ENCODE peak calls at places on chromosomes 4 and X, in four cellular contexts. W is heart left ventricle, I is PC-3, F is SK-N-SH. L is an unnamed sample.

GRCh38 chr4:16123356-16124084 is 39.7 kb upstream of the PROM1 start:
- DNase-seq in I (no peak), F (no peak), W (no peak), L (no peak)

GRCh38 chr4:16001484-16001858 is 38.5 kb upstream of the FGFBP2 start:
- DNase-seq in I (peak; percentile 75), F (peak; percentile 76), W (peak; percentile 45), L (no peak)

GRCh38 chr4:99117876-99118693 is 26.0 kb downstream of the ADH4 start:
- DNase-seq in F (peak; percentile 23), I (peak; percentile 51), W (no peak), L (no peak)

GRCh38 chr4:83356899-83357661 is 22.4 kb upstream of the HPSE start:
- DNase-seq in I (peak; percentile 92), F (no peak), W (no peak), L (no peak)

GRCh38 chr4:12679217-12679616 is 804.9 kb downstream of the RAB28 start:
- DNase-seq in I (peak; percentile 1), F (peak; percentile 0), W (no peak), L (no peak)

GRCh38 chr4:77634132-77634785 is 28.6 kb downstream of the CXCL13 start:
- DNase-seq in I (no peak), W (no peak), F (no peak), L (no peak)

GRCh38 chrX:148500428-148501120 is at the start of gene AFF2:
- DNase-seq in F (peak; percentile 54), I (no peak), W (peak; percentile 19), L (no peak)

GRCh38 chr4:112677519-112678091 is 40.7 kb downstream of the LARP7 start:
- DNase-seq in W (no peak), F (no peak), I (no peak), L (no peak)

GRCh38 chr4:1612278-1613098 is 71.6 kb downstream of the FAM53A start:
- DNase-seq in W (no peak), F (no peak), I (no peak), L (no peak)

GRCh38 chr4:67533112-67533511 is 12.2 kb downstream of the CENPC start:
- DNase-seq in W (no peak), I (no peak), F (no peak), L (no peak)

GRCh38 chr4:147546341-147546740 is 65.4 kb downstream of the EDNRA start:
- DNase-seq in W (no peak), I (peak; percentile 83), F (no peak), L (no peak)

GRCh38 chr4:52873191-52873590 is 11.1 kb downstream of the RASL11B start:
- DNase-seq in I (peak; percentile 33), F (no peak), W (no peak), L (no peak)

GRCh38 chr4:6782147-6782845 is at the start of gene KIAA0232:
- DNase-seq in W (peak; percentile 96), F (peak; percentile 99), I (peak; percentile 84), L (peak; percentile 91)

GRCh38 chr4:36198861-36199260 is 45.5 kb downstream of the ARAP2 start:
- DNase-seq in W (no peak), I (no peak), F (no peak), L (no peak)

GRCh38 chr4:66736593-66736992 is 808.7 kb downstream of the CENPC start:
- DNase-seq in W (no peak), F (no peak), I (no peak), L (no peak)

GRCh38 chrX:74535211-74535621 is 79.2 kb downstream of the RLIM start:
- DNase-seq in I (peak; percentile 54), F (peak; percentile 54), W (no peak), L (no peak)

GRCh38 chr4:29066856-29067255 is 1653.3 kb upstream of the PCDH7 start:
- DNase-seq in I (no peak), W (no peak), F (no peak), L (no peak)

GRCh38 chrX:14029425-14030247 is at the start of gene GEMIN8:
- DNase-seq in I (peak; percentile 88), W (peak; percentile 88), F (peak; percentile 92), L (peak; percentile 91)

GRCh38 chr4:76087007-76087769 is 12.7 kb downstream of the ART3 start:
- DNase-seq in I (peak; percentile 73), F (peak; percentile 51), W (peak; percentile 33), L (no peak)

GRCh38 chr4:111213520-111213919 is 590.6 kb upstream of the PITX2 start:
- DNase-seq in W (no peak), I (no peak), F (no peak), L (no peak)

GRCh38 chrX:31609130-31609529 is 537.3 kb upstream of the FTHL17 start:
- DNase-seq in W (no peak), F (no peak), I (peak; percentile 1), L (no peak)

GRCh38 chr4:119725688-119726330 is 97.2 kb upstream of the PDE5A start:
- DNase-seq in F (no peak), I (no peak), W (no peak), L (no peak)

GRCh38 chrX:100720301-100720700 is 11.6 kb downstream of the SYTL4 start:
- DNase-seq in W (no peak), I (no peak), F (no peak), L (no peak)

GRCh38 chr4:18051281-18051680 is 29.7 kb upstream of the LCORL start:
- DNase-seq in I (peak; percentile 13), W (no peak), F (no peak), L (no peak)

GRCh38 chr4:85995361-85995760 is 364.5 kb downstream of the MAPK10 start:
- DNase-seq in I (no peak), W (no peak), F (no peak), L (no peak)

GRCh38 chr4:143085224-143085623 is 99.5 kb upstream of the USP38 start:
- DNase-seq in F (no peak), I (peak; percentile 54), W (no peak), L (no peak)
- H3K27ac ChIP-seq in F (no peak overlapping the region), I (no peak overlapping the region), W (no peak overlapping the region), L (no peak overlapping the region)

DNA sequence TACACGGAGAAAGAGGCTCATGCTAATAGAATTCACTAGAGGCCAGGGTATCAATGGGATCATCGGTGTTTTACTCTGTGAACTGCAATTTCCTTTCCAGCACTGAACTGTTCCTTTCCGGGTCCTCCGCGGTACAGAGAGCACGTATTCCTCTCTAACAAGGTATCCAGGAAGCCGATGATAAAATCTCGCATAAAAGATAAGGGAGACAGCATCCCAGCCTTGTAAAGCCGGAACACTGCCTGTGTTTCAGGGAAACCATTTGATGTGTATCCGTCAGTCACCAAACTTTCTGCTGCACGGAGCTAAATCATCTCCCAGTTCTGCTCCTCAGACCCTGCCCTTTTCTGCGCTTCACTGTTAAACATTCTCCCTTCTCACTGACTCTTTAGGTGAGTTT is 54.0 kb downstream of the ING2 start:
- DNase-seq in F (peak; percentile 46), W (no peak), I (peak; percentile 2), L (no peak)
- H3K27ac ChIP-seq in F (no peak overlapping the region), W (no peak overlapping the region), I (no peak overlapping the region), L (no peak overlapping the region)

DNA sequence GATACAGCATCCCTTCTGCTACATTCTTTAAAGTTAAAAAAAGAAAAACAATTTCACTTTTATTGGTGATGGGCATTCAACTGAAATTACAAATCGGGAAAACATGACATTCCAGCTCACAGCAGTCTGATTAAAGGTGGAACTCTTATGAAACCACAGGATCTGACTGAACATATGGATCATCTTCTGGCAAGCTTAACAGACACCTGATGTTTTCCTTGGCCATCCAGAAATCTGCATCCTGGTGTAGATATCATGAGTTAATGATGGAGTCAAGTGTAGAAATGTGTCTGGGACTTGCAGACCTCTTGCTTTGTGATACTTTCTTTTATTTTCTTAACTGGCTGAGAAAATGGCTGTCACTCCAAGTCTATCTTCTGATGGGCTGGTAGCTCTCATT is 167.9 kb downstream of the CBR4 start:
- DNase-seq in F (no peak), I (no peak), W (no peak), L (no peak)
- H3K27ac ChIP-seq in F (no peak overlapping the region), I (no peak overlapping the region), W (peak overlapping the region; percentile 97), L (peak overlapping the region; percentile 95)

GRCh38 chr4:74109116-74109791 is 10.3 kb upstream of the CXCL2 start:
- DNase-seq in W (peak; percentile 56), I (peak; percentile 99), F (no peak), L (no peak)

GRCh38 chr4:74111990-74112389 is 13.0 kb upstream of the CXCL2 start:
- DNase-seq in W (peak; percentile 32), F (no peak), I (no peak), L (no peak)

GRCh38 chr4:74109894-74110605 is 11.1 kb upstream of the CXCL2 start:
- DNase-seq in F (no peak), I (peak; percentile 96), W (no peak), L (no peak)

GRCh38 chr4:74111576-74111975 is 12.6 kb upstream of the CXCL2 start:
- DNase-seq in I (no peak), F (no peak), W (no peak), L (no peak)

DNA sequence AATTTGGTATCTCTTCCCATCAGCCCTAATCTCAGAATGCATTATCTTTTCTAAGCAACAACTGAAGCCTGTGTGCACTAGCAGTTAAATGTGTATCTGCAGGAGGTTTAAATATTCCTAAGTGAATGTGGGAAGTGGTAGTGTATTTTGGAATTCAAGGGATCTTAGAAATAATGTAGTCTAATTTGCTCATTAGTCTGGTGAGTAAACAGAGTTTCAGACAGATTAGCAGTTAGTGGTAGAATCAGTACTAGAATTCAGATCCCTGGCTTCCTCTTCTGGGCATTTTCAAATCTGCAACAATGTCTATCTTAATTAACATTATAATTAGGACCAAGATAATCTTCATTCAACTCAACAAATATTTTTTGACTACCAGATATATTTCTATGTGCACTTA is 11.7 kb upstream of the CXCL2 start:
- DNase-seq in W (no peak), F (no peak), I (no peak), L (no peak)
- H3K27ac ChIP-seq in W (peak overlapping the region; percentile 77), F (peak overlapping the region; percentile 80), I (peak overlapping the region; percentile 96), L (peak overlapping the region; percentile 68)

GRCh38 chr4:4845027-4845426 is 14.4 kb upstream of the MSX1 start:
- DNase-seq in W (no peak), I (no peak), F (no peak), L (no peak)
- H3K27ac ChIP-seq in W (no peak overlapping the region), I (no peak overlapping the region), F (no peak overlapping the region), L (no peak overlapping the region)

GRCh38 chr4:244471-244870 is 60.8 kb downstream of the ZNF732 start:
- DNase-seq in W (peak; percentile 30), F (no peak), I (peak; percentile 58), L (no peak)

GRCh38 chr4:243407-243806 is 61.9 kb downstream of the ZNF732 start:
- DNase-seq in F (no peak), I (no peak), W (no peak), L (no peak)

GRCh38 chr4:242121-242848 is 63.0 kb downstream of the ZNF732 start:
- DNase-seq in F (no peak), W (peak; percentile 68), I (peak; percentile 74), L (no peak)
- H3K27ac ChIP-seq in F (no peak overlapping the region), W (peak overlapping the region; percentile 66), I (no peak overlapping the region), L (peak overlapping the region; percentile 77)

L was measured in coronary artery.